ENCODE peak calls at places on chromosomes 6 and 20, in six cellular contexts. O is IMR-90, S is A549, M is K562, W is HepG2, C is GM12878. F is an unnamed sample.

GRCh38 chr6:33273129-33273923 is 1.5 kb downstream of the RPS18 start:
- DNase-seq in W (no peak), M (no peak), S (no peak), C (no peak), O (no peak), F (no peak)

GRCh38 chr6:108014040-108014439 is 56.0 kb upstream of the SEC63 start:
- DNase-seq in W (no peak), C (no peak), O (no peak), M (no peak), S (no peak), F (no peak)

GRCh38 chr6:117514655-117515054 is 32.2 kb downstream of the DCBLD1 start:
- DNase-seq in S (no peak), W (no peak), M (no peak), O (no peak), C (no peak), F (no peak)

GRCh38 chr6:67875877-67876383 is 759.2 kb upstream of the ADGRB3 start:
- DNase-seq in W (no peak), O (no peak), S (no peak), M (no peak), C (no peak), F (no peak)

GRCh38 chr6:85679445-85680123 is 36.9 kb upstream of the SYNCRIP start:
- DNase-seq in M (no peak), O (no peak), C (no peak), S (no peak), W (no peak), F (no peak)

GRCh38 chr6:134701301-134701700 is 248.6 kb downstream of the ALDH8A1 start:
- DNase-seq in M (no peak), W (no peak), S (no peak), O (no peak), C (no peak), F (no peak)

GRCh38 chr6:144581807-144582537 is 296.8 kb downstream of the UTRN start:
- DNase-seq in O (peak; percentile 44), M (peak; percentile 40), W (peak; percentile 35), C (no peak), S (peak; percentile 25), F (peak; percentile 44)

GRCh38 chr6:168541307-168541706 is 100.3 kb downstream of the SMOC2 start:
- DNase-seq in O (no peak), W (no peak), S (no peak), C (no peak), M (no peak), F (no peak)

GRCh38 chr6:158017621-158018369 is 36.1 kb downstream of the SYNJ2 start:
- DNase-seq in O (no peak), C (no peak), M (no peak), W (no peak), S (no peak), F (no peak)

GRCh38 chr6:113047932-113048331 is 700.8 kb downstream of the RFPL4B start:
- DNase-seq in W (no peak), C (no peak), S (no peak), O (no peak), M (no peak), F (no peak)

GRCh38 chr6:97870273-97870672 is 587.3 kb upstream of the MMS22L start:
- DNase-seq in M (no peak), C (no peak), W (no peak), S (no peak), O (no peak), F (no peak)

GRCh38 chr6:14950103-14950969 is 295.5 kb upstream of the JARID2 start:
- DNase-seq in O (no peak), C (no peak), M (no peak), S (no peak), W (no peak), F (no peak)

GRCh38 chr6:7268362-7269310 is 44.4 kb downstream of the SSR1 start:
- DNase-seq in S (no peak), W (no peak), C (no peak), M (no peak), O (no peak), F (peak; percentile 2)

GRCh38 chr6:99359800-99360199 is 10.3 kb upstream of the FAXC start:
- DNase-seq in S (no peak), C (no peak), O (no peak), M (no peak), W (no peak), F (no peak)

GRCh38 chr20:11582073-11582472 is 335.6 kb upstream of the BTBD3 start:
- DNase-seq in W (no peak), S (no peak), M (no peak), O (no peak), C (no peak), F (no peak)

GRCh38 chr20:19815553-19815991 is 57.5 kb downstream of the RIN2 start:
- DNase-seq in M (no peak), S (peak; percentile 96), C (no peak), W (peak; percentile 70), O (peak; percentile 99), F (no peak)

GRCh38 chr20:25278636-25279361 is 30.9 kb downstream of the PYGB start:
- DNase-seq in O (no peak), S (no peak), C (no peak), W (no peak), M (no peak), F (no peak)

GRCh38 chr20:41586784-41587183 is 31.4 kb downstream of the CHD6 start:
- DNase-seq in W (no peak), O (no peak), C (no peak), M (no peak), S (no peak), F (no peak)

GRCh38 chr6:136173519-136174507 is 76.3 kb downstream of the MTFR2 start:
- DNase-seq in O (peak; percentile 96), S (no peak), M (no peak), W (no peak), C (no peak), F (no peak)

GRCh38 chr6:50276771-50277261 is 227.1 kb upstream of the DEFB112 start:
- DNase-seq in C (no peak), O (no peak), S (no peak), W (no peak), M (no peak), F (no peak)

GRCh38 chr6:159463440-159463839 is 229.6 kb downstream of the SOD2 start:
- DNase-seq in C (no peak), M (no peak), W (no peak), S (peak; percentile 5), O (peak; percentile 10), F (peak; percentile 24)

GRCh38 chr6:90351696-90352095 is 55.1 kb upstream of the BACH2 start:
- DNase-seq in S (no peak), W (no peak), M (no peak), C (no peak), O (peak; percentile 67), F (no peak)

GRCh38 chr6:110484321-110484720 is 7.9 kb upstream of the SLC22A16 start:
- DNase-seq in C (no peak), S (no peak), W (no peak), O (no peak), M (no peak), F (no peak)

GRCh38 chr6:11439017-11439420 is 98.5 kb upstream of the TMEM170B start:
- DNase-seq in C (no peak), S (no peak), W (no peak), M (no peak), O (no peak), F (no peak)

GRCh38 chr6:133609404-133610270 is 279.3 kb upstream of the TCF21 start:
- DNase-seq in W (peak; percentile 88), C (no peak), S (peak; percentile 100), M (no peak), O (peak; percentile 100), F (no peak)

GRCh38 chr6:107304421-107305025 is 154.8 kb downstream of the PDSS2 start:
- DNase-seq in M (no peak), C (no peak), S (no peak), O (peak; percentile 44), W (no peak), F (no peak)

GRCh38 chr6:155959898-155960297 is 504.3 kb upstream of the NOX3 start:
- DNase-seq in W (peak; percentile 48), C (no peak), S (no peak), O (no peak), M (no peak), F (no peak)

GRCh38 chr6:79864421-79864820 is 82.9 kb downstream of the ELOVL4 start:
- DNase-seq in S (no peak), W (no peak), C (no peak), O (no peak), M (no peak), F (no peak)

DNA sequence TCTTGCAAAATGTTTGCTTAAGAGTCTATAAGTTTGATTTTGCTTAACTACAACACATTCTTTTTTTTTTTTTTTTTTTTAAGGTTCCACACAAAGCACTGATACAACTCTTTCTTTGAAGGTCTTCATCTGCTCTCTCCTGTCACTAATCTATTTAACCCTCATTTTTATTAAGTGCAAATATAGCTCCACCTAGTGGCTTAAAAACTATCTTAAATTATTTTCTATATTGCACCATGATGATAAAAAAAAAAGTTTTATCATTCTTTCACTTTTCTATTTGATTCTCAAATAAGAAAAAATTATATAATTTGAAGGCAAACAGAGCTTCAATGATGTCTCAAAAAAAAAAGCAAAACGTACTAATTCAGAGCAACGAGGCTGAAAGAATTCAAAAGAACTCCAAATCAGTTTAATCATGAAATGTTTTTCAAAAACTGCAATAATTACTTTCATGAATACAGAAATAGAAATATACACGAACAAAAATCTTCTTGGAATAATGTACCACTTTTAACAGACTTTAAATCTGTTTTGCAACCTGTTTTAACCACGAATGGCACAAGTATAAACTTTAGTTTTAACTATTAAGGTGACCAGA is 12.8 kb downstream of the ESF1 start:
- DNase-seq in M (peak; percentile 7), O (peak; percentile 27), S (peak; percentile 25), W (peak; percentile 28), C (no peak), F (no peak)
- TF ChIP-seq BHLHE40 in M (no peak), O (no peak), S (no peak), W (no peak), C (no peak), F (no peak)

GRCh38 chr6:147135211-147135672 is 69.0 kb upstream of the STXBP5 start:
- DNase-seq in S (peak; percentile 66), O (peak; percentile 95), C (no peak), W (no peak), M (peak; percentile 24), F (no peak)
- TF ChIP-seq BHLHE40 in S (no peak), O (no peak), C (no peak), W (no peak), M (no peak), F (no peak)

GRCh38 chr20:44399446-44399845 is 43.9 kb downstream of the HNF4A start:
- DNase-seq in S (no peak), C (no peak), W (no peak), O (no peak), M (no peak), F (no peak)

GRCh38 chr20:44401770-44402390 is 46.4 kb downstream of the HNF4A start:
- DNase-seq in O (no peak), M (no peak), C (no peak), W (no peak), S (no peak), F (no peak)

GRCh38 chr20:44402391-44403193 is 47.1 kb downstream of the HNF4A start:
- DNase-seq in C (no peak), M (no peak), S (no peak), W (peak; percentile 56), O (no peak), F (no peak)

GRCh38 chr20:44400671-44401051 is 45.2 kb downstream of the HNF4A start:
- DNase-seq in C (no peak), S (no peak), O (no peak), W (no peak), M (no peak), F (no peak)

GRCh38 chr20:44401052-44401769 is 45.7 kb downstream of the HNF4A start:
- DNase-seq in C (no peak), O (no peak), M (no peak), W (peak; percentile 53), S (no peak), F (no peak)
- TF ChIP-seq BHLHE40 in C (no peak), O (no peak), M (no peak), W (no peak), S (no peak), F (no peak)

GRCh38 chr20:36606171-36607116 is 865 bp downstream of the RAB5IF start:
- DNase-seq in M (peak; percentile 27), S (peak; percentile 61), O (peak; percentile 21), C (no peak), W (peak; percentile 88), F (no peak)
- TF ChIP-seq BHLHE40 in M (no peak), S (no peak), O (no peak), C (no peak), W (no peak), F (no peak)

F was measured in HEK293T.